ENCODE peak calls at places on chromosomes 11 and 22, in four cellular contexts. One of them, this sample, is unnamed.

GRCh38 chr11:61694971-61695706 is 14.9 kb downstream of the DAGLA start:
- DNase-seq in HCT116: no peak
- DNase-seq in endothelial cell of umbilical vein: no peak
- DNase-seq in fibroblast of lung: no peak
- DNase-seq in this sample: no peak

GRCh38 chr22:27197618-27198017 is 540.2 kb downstream of the MIAT start:
- DNase-seq in fibroblast of lung: no peak
- DNase-seq in endothelial cell of umbilical vein: no peak
- DNase-seq in HCT116: no peak
- DNase-seq in this sample: peak; percentile 57

GRCh38 chr22:36923458-36923784 is 10.0 kb downstream of the CSF2RB start:
- DNase-seq in fibroblast of lung: no peak
- DNase-seq in endothelial cell of umbilical vein: no peak
- DNase-seq in HCT116: no peak
- DNase-seq in this sample: no peak

GRCh38 chr11:17767301-17767885 is 32.8 kb downstream of the KCNC1 start:
- DNase-seq in fibroblast of lung: no peak
- DNase-seq in endothelial cell of umbilical vein: no peak
- DNase-seq in HCT116: no peak
- DNase-seq in this sample: peak; percentile 85

GRCh38 chr11:94877446-94878200 is 95.7 kb downstream of the CWC15 start:
- DNase-seq in HCT116: no peak
- DNase-seq in fibroblast of lung: no peak
- DNase-seq in endothelial cell of umbilical vein: no peak
- DNase-seq in this sample: no peak

GRCh38 chr22:50062509-50063135 is 4.5 kb upstream of the TTLL8 start:
- DNase-seq in fibroblast of lung: no peak
- DNase-seq in HCT116: no peak
- DNase-seq in endothelial cell of umbilical vein: no peak
- DNase-seq in this sample: no peak

GRCh38 chr11:107653077-107653476 is 58.8 kb downstream of the SLN start:
- DNase-seq in HCT116: no peak
- DNase-seq in endothelial cell of umbilical vein: no peak
- DNase-seq in fibroblast of lung: no peak
- DNase-seq in this sample: no peak

GRCh38 chr11:118901494-118902335 is 18.0 kb downstream of the CXCR5 start:
- DNase-seq in HCT116: no peak
- DNase-seq in fibroblast of lung: peak; percentile 20
- DNase-seq in endothelial cell of umbilical vein: no peak
- DNase-seq in this sample: no peak

GRCh38 chr22:28594784-28595324 is 84.8 kb downstream of the TTC28 start:
- DNase-seq in endothelial cell of umbilical vein: peak; percentile 69
- DNase-seq in fibroblast of lung: peak; percentile 86
- DNase-seq in HCT116: peak; percentile 35
- DNase-seq in this sample: peak; percentile 79

GRCh38 chr11:35420371-35420770 is 1.0 kb upstream of the SLC1A2 start:
- DNase-seq in fibroblast of lung: no peak
- DNase-seq in HCT116: no peak
- DNase-seq in endothelial cell of umbilical vein: no peak
- DNase-seq in this sample: no peak

GRCh38 chr11:22415481-22415880 is 77.3 kb downstream of the SLC17A6 start:
- DNase-seq in fibroblast of lung: no peak
- DNase-seq in HCT116: no peak
- DNase-seq in endothelial cell of umbilical vein: no peak
- DNase-seq in this sample: no peak

GRCh38 chr22:49664891-49665290 is 162.8 kb downstream of the BRD1 start:
- DNase-seq in fibroblast of lung: no peak
- DNase-seq in HCT116: no peak
- DNase-seq in endothelial cell of umbilical vein: peak; percentile 6
- DNase-seq in this sample: no peak

GRCh38 chr11:123683616-123684170 is 29.3 kb upstream of the SCN3B start:
- DNase-seq in fibroblast of lung: no peak
- DNase-seq in HCT116: no peak
- DNase-seq in endothelial cell of umbilical vein: no peak
- DNase-seq in this sample: no peak

GRCh38 chr11:66857234-66857926 is 516 bp downstream of the LRFN4 start:
- DNase-seq in fibroblast of lung: no peak
- DNase-seq in HCT116: no peak
- DNase-seq in endothelial cell of umbilical vein: no peak
- DNase-seq in this sample: no peak

GRCh38 chr11:67657300-67657699 is 6.8 kb upstream of the ACY3 start:
- DNase-seq in HCT116: no peak
- DNase-seq in fibroblast of lung: no peak
- DNase-seq in endothelial cell of umbilical vein: no peak
- DNase-seq in this sample: no peak

GRCh38 chr11:46302866-46303265 is 25.4 kb downstream of the CREB3L1 start:
- DNase-seq in fibroblast of lung: no peak
- DNase-seq in endothelial cell of umbilical vein: no peak
- DNase-seq in HCT116: no peak
- DNase-seq in this sample: peak; percentile 92

GRCh38 chr11:70926543-70926942 is 325.8 kb downstream of the SHANK2 start:
- DNase-seq in endothelial cell of umbilical vein: no peak
- DNase-seq in HCT116: no peak
- DNase-seq in fibroblast of lung: no peak
- DNase-seq in this sample: no peak

GRCh38 chr11:2869561-2870427 is 15.8 kb downstream of the CDKN1C start:
- DNase-seq in HCT116: no peak
- DNase-seq in fibroblast of lung: no peak
- DNase-seq in endothelial cell of umbilical vein: no peak
- DNase-seq in this sample: no peak

GRCh38 chr11:2867722-2868548 is 17.6 kb downstream of the CDKN1C start:
- DNase-seq in endothelial cell of umbilical vein: no peak
- DNase-seq in fibroblast of lung: no peak
- DNase-seq in HCT116: no peak
- DNase-seq in this sample: no peak

GRCh38 chr11:2870955-2871720 is 14.4 kb downstream of the CDKN1C start:
- DNase-seq in HCT116: no peak
- DNase-seq in fibroblast of lung: no peak
- DNase-seq in endothelial cell of umbilical vein: no peak
- DNase-seq in this sample: no peak

GRCh38 chr11:2868604-2869526 is 16.7 kb downstream of the CDKN1C start:
- DNase-seq in HCT116: no peak
- DNase-seq in endothelial cell of umbilical vein: no peak
- DNase-seq in fibroblast of lung: no peak
- DNase-seq in this sample: no peak

GRCh38 chr11:2870460-2870859 is 15.1 kb downstream of the CDKN1C start:
- DNase-seq in HCT116: no peak
- DNase-seq in fibroblast of lung: no peak
- DNase-seq in endothelial cell of umbilical vein: no peak
- DNase-seq in this sample: no peak
- H2AFZ ChIP-seq in HCT116: no peak overlapping the region
- H2AFZ ChIP-seq in fibroblast of lung: no peak overlapping the region
- H2AFZ ChIP-seq in endothelial cell of umbilical vein: no peak overlapping the region
- H2AFZ ChIP-seq in this sample: no peak overlapping the region

GRCh38 chr22:48554893-48555552 is 1272.7 kb downstream of the BRD1 start:
- DNase-seq in HCT116: no peak
- DNase-seq in fibroblast of lung: no peak
- DNase-seq in endothelial cell of umbilical vein: no peak
- DNase-seq in this sample: no peak
- H3K27ac ChIP-seq in HCT116: no peak overlapping the region
- H3K27ac ChIP-seq in fibroblast of lung: no peak overlapping the region
- H3K27ac ChIP-seq in endothelial cell of umbilical vein: no peak overlapping the region
- H3K27ac ChIP-seq in this sample: no peak overlapping the region

GRCh38 chr11:48024635-48025071 is 44.3 kb downstream of the PTPRJ start:
- DNase-seq in fibroblast of lung: no peak
- DNase-seq in HCT116: no peak
- DNase-seq in endothelial cell of umbilical vein: no peak
- DNase-seq in this sample: no peak
- H3K79me2 ChIP-seq in fibroblast of lung: no peaks in the 10 kb centered on the region
- H3K79me2 ChIP-seq in HCT116: peaks cover 5% of the 10 kb centered on the region
- H3K79me2 ChIP-seq in endothelial cell of umbilical vein: no peaks in the 10 kb centered on the region
- H3K79me2 ChIP-seq in this sample: peaks cover 85% of the 10 kb centered on the region

GRCh38 chr11:127412722-127413121 is 412.2 kb upstream of the KIRREL3 start:
- DNase-seq in HCT116: no peak
- DNase-seq in endothelial cell of umbilical vein: no peak
- DNase-seq in fibroblast of lung: no peak
- DNase-seq in this sample: no peak
- H2AFZ ChIP-seq in HCT116: no peak overlapping the region
- H2AFZ ChIP-seq in endothelial cell of umbilical vein: no peak overlapping the region
- H2AFZ ChIP-seq in fibroblast of lung: no peak overlapping the region
- H2AFZ ChIP-seq in this sample: no peak overlapping the region

GRCh38 chr22:31296258-31296657 is 4.0 kb upstream of the PIK3IP1 start:
- DNase-seq in HCT116: no peak
- DNase-seq in endothelial cell of umbilical vein: peak; percentile 70
- DNase-seq in fibroblast of lung: peak; percentile 57
- DNase-seq in this sample: no peak
- H3K27ac ChIP-seq in HCT116: no peak overlapping the region
- H3K27ac ChIP-seq in endothelial cell of umbilical vein: peak overlapping the region; percentile 50
- H3K27ac ChIP-seq in fibroblast of lung: no peak overlapping the region
- H3K27ac ChIP-seq in this sample: no peak overlapping the region

This sample was measured in Karpas-422.